ENCODE peak calls at places on chromosome 21, in four cellular contexts. Z is HEK293T, G is NT2/D1, S is GM12878. M is an unnamed sample.

GRCh38 chr21:17045214-17045835 is 467.5 kb upstream of the CXADR start:
- DNase-seq in S (no peak), Z (peak), G (no peak), M (no peak)

GRCh38 chr21:34647552-34647951 is 21.2 kb upstream of the CLIC6 start:
- DNase-seq in G (no peak), S (no peak), Z (no peak), M (no peak)

GRCh38 chr21:27725916-27726315 is 759.0 kb upstream of the ADAMTS5 start:
- DNase-seq in Z (no peak), S (no peak), G (no peak), M (no peak)

GRCh38 chr21:29163381-29164115 is 33.1 kb downstream of the MAP3K7CL start:
- DNase-seq in S (no peak), Z (no peak), G (no peak), M (no peak)

GRCh38 chr21:36149788-36150187 is 6.8 kb upstream of the DOP1B start:
- DNase-seq in G (no peak), Z (no peak), S (no peak), M (no peak)

GRCh38 chr21:27108228-27108627 is 141.3 kb upstream of the ADAMTS5 start:
- DNase-seq in Z (no peak), S (no peak), G (no peak), M (no peak)

GRCh38 chr21:32388306-32388705 is 4.5 kb downstream of the URB1 start:
- DNase-seq in G (no peak), Z (no peak), S (no peak), M (no peak)

GRCh38 chr21:23496729-23497128 is 2110.6 kb downstream of the MRPL39 start:
- DNase-seq in G (no peak), Z (no peak), S (no peak), M (no peak)

GRCh38 chr21:35011681-35012080 is 37.4 kb downstream of the RUNX1 start:
- DNase-seq in Z (no peak), G (no peak), S (no peak), M (no peak)

GRCh38 chr21:34112316-34113033 is 39.1 kb downstream of the MRPS6 start:
- DNase-seq in G (no peak), S (no peak), Z (no peak), M (no peak)

DNA sequence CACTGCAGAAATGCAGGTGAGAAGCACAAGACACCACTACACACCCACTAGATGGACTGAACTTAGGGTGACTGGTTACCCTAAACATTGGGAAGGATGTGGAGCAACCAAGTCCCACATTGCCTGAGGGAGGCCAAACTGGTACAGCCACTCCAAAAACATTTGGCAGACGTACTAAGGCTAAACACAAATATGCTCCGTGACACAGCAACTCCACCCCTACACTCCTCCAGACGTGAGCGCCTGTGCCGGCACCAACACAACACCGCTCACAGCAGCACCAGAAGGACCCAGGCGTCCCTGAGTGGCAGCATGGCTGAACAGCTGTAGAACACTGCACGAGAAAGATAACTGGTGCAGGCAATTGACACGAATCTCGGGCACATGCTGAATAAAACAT is 14.7 kb downstream of the PTTG1IP start:
- DNase-seq in Z (no peak), G (no peak), S (no peak), M (no peak)
- TF ChIP-seq SUZ12 in Z (no peak), G (no peak), S (no peak), M (no peak)

GRCh38 chr21:45128613-45129226 is 54.3 kb downstream of the ADARB1 start:
- DNase-seq in S (no peak), Z (peak), G (peak), M (peak)
- TF ChIP-seq SUZ12 in S (no peak), Z (no peak), G (no peak), M (no peak)

GRCh38 chr21:31173881-31174555 is 135.7 kb upstream of the KRTAP19-8 start:
- DNase-seq in S (no peak), G (no peak), Z (peak), M (no peak)

GRCh38 chr21:31180256-31181088 is 142.2 kb upstream of the KRTAP19-8 start:
- DNase-seq in S (no peak), G (no peak), Z (peak), M (peak)

GRCh38 chr21:31176725-31177124 is 138.4 kb upstream of the KRTAP19-8 start:
- DNase-seq in G (no peak), S (no peak), Z (no peak), M (no peak)

GRCh38 chr21:31172328-31172727 is 134.1 kb upstream of the KRTAP19-8 start:
- DNase-seq in G (no peak), Z (no peak), S (no peak), M (no peak)

DNA sequence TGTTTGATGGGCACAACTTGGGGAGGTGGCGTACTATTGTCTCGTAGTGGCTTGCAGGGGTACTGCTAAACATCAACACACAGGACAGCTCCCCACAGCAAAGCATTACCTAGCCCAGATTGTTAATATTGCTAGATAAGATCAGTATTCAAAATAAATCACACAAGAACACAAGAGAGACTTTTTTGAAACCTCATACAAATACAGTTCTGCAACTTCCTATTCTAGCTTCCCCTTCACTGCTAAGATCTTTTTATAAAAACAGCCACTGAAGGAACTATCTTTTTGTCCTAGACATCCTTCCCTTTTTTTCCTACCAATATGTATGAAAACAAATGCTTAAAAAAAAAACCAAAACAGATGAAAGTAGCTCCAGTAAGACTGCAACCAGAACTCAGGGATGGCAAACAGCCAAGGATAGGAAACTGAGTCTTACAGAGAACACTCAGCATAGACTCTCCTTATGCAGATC is 137.8 kb upstream of the KRTAP19-8 start:
- DNase-seq in Z (no peak), S (no peak), G (no peak), M (no peak)
- TF ChIP-seq SUZ12 in Z (no peak), S (no peak), G (no peak), M (no peak)

GRCh38 chr21:24897883-24898282 is 709.4 kb downstream of the MRPL39 start:
- DNase-seq in G (no peak), S (no peak), Z (no peak), M (no peak)
- TF ChIP-seq SUZ12 in G (no peak), S (no peak), Z (no peak), M (no peak)